ENCODE peak calls at places on chromosomes 11 and 22, in ten cellular contexts. Z is type B pancreatic cell; L is ELR; V is NCI-H446; S is T-cell; Q is stimulated activated naive CD8-positive, alpha-beta T cell treated with anti-CD3 and anti-CD28 coated beads, Interleukin-15, Interleukin-2, amounts not matched to agents 100 U/mL and 50 U/mL, for 24 hours; K is fibroblast of gingiva; E is mammary epithelial cell; O is body of pancreas; T is cortex of kidney. Y is an unnamed sample.

GRCh38 chr11:91756829-91757480 is 467.7 kb upstream of the FAT3 start:
- DNase-seq in Z (no peak), L (no peak), V (no peak), S (no peak), Q (no peak), K (no peak), E (no peak), O (no peak), T (no peak), Y (no peak)

GRCh38 chr11:41983458-41983857 is 524.0 kb upstream of the LRRC4C start:
- DNase-seq in Z (no peak), L (no peak), V (no peak), S (no peak), Q (no peak), K (no peak), E (peak), O (no peak), T (no peak), Y (no peak)

GRCh38 chr22:19717691-19718254 is 3.5 kb downstream of the SEPTIN5 start:
- DNase-seq in Z (peak), L (peak), V (no peak), S (peak), Q (peak), K (peak), E (peak), O (peak), T (no peak), Y (peak)

GRCh38 chr22:20972014-20972797 is 5.2 kb downstream of the AIFM3 start:
- DNase-seq in Z (no peak), L (peak), V (no peak), S (no peak), Q (no peak), K (no peak), E (no peak), O (no peak), T (no peak), Y (no peak)

GRCh38 chr11:66268953-66269906 is 791 bp downstream of the RAB1B start:
- DNase-seq in Z (no peak), L (peak), V (no peak), S (no peak), Q (peak), K (peak), E (no peak), O (no peak), T (no peak), Y (no peak)

GRCh38 chr22:32847067-32847491 is 45.6 kb downstream of the TIMP3 start:
- DNase-seq in Z (no peak), L (no peak), V (no peak), S (no peak), Q (no peak), K (no peak), E (peak), O (no peak), T (no peak), Y (no peak)

GRCh38 chr22:38350444-38351359 is 33.5 kb upstream of the CSNK1E start:
- DNase-seq in Z (peak), L (no peak), V (no peak), S (no peak), Q (no peak), K (no peak), E (no peak), O (no peak), T (no peak), Y (no peak)

GRCh38 chr11:48105096-48105990 is 111.3 kb upstream of the OR4B1 start:
- DNase-seq in Z (peak), L (no peak), V (no peak), S (no peak), Q (no peak), K (no peak), E (no peak), O (no peak), T (no peak), Y (no peak)

GRCh38 chr11:120303004-120303637 is 22.0 kb upstream of the TLCD5 start:
- DNase-seq in Z (no peak), L (peak), V (peak), S (peak), Q (peak), K (peak), E (peak), O (peak), T (no peak), Y (peak)

GRCh38 chr11:14357843-14358728 is 897 bp downstream of the RRAS2 start:
- DNase-seq in Z (peak), L (peak), V (no peak), S (peak), Q (peak), K (peak), E (peak), O (peak), T (no peak), Y (no peak)